ENCODE peak calls at places on chromosomes 1 and 21, in four cellular contexts. L is activated T-cell treated with anti-CD3 and anti-CD28 coated beads for 24 hours; W is CD8-positive, alpha-beta memory T cell; E is body of pancreas. K is an unnamed sample.
A peak's percentile ranks its signal among the peaks of the same experiment; 100 is the strongest.

GRCh38 chr1:33916786-33917185 is 52.9 kb downstream of the HMGB4 start:
- DNase-seq in W (no peak), E (no peak), L (no peak), K (no peak)

GRCh38 chr1:27233677-27234053 is 767 bp upstream of the WDTC1 start:
- DNase-seq in E (peak; percentile 4), L (peak; percentile 3), W (no peak), K (no peak)

GRCh38 chr1:1212780-1213152 is 1.2 kb downstream of the TNFRSF4 start:
- DNase-seq in E (no peak), L (no peak), W (no peak), K (no peak)

GRCh38 chr1:30284728-30285460 is 438.5 kb downstream of the MATN1 start:
- DNase-seq in E (no peak), L (no peak), W (no peak), K (no peak)

GRCh38 chr1:61221642-61222041 is 139.3 kb downstream of the NFIA start:
- DNase-seq in E (no peak), W (no peak), L (no peak), K (no peak)

GRCh38 chr1:216705686-216706085 is 17.5 kb downstream of the ESRRG start:
- DNase-seq in E (peak; percentile 39), L (no peak), W (no peak), K (no peak)

GRCh38 chr1:245441699-245442098 is 286.9 kb downstream of the KIF26B start:
- DNase-seq in L (no peak), E (no peak), W (no peak), K (no peak)

GRCh38 chr21:42059141-42059540 is 12.0 kb upstream of the UMODL1 start:
- DNase-seq in E (no peak), W (no peak), L (no peak), K (no peak)

GRCh38 chr1:155044812-155045690 is 6.1 kb upstream of the ADAM15 start:
- DNase-seq in L (peak; percentile 46), E (peak; percentile 95), W (peak; percentile 58), K (peak; percentile 51)

GRCh38 chr21:45420623-45421041 is 15.7 kb downstream of the COL18A1 start:
- DNase-seq in L (no peak), E (peak; percentile 62), W (no peak), K (no peak)

GRCh38 chr1:16628361-16629111 is 15.2 kb upstream of the NBPF1 start:
- DNase-seq in E (peak; percentile 19), W (no peak), L (no peak), K (no peak)

GRCh38 chr1:71986181-71986580 is 296.2 kb downstream of the NEGR1 start:
- DNase-seq in W (no peak), E (no peak), L (no peak), K (no peak)

GRCh38 chr1:176998396-176998795 is 166.1 kb downstream of the ASTN1 start:
- DNase-seq in E (no peak), W (no peak), L (no peak), K (no peak)

GRCh38 chr1:230144010-230144614 is 77.1 kb downstream of the GALNT2 start:
- DNase-seq in W (no peak), L (no peak), E (no peak), K (no peak)

GRCh38 chr1:240414237-240414636 is 197.7 kb downstream of the GREM2 start:
- DNase-seq in L (no peak), W (no peak), E (no peak), K (no peak)

GRCh38 chr1:18794561-18794960 is 64.9 kb downstream of the TAS1R2 start:
- DNase-seq in W (no peak), E (no peak), L (no peak), K (no peak)